ENCODE peak calls at places on chromosomes 1 and 21, in ten cellular contexts. D is K562, S is NB4, A is A549, C is H1, J is IMR-90, N is thyroid gland, G is lower leg skin, Q is Peyer's patch, P is uterus. H is an unnamed sample.

GRCh38 chr1:109089242-109090015 is 1.1 kb upstream of the TMEM167B start:
- DNase-seq in Q (no peak), A (peak), J (peak), S (peak), C (no peak), G (no peak), D (peak), N (peak), P (no peak), H (peak)

GRCh38 chr1:201590474-201590873 is 51.5 kb downstream of the NAV1 start:
- DNase-seq in A (no peak), S (no peak), D (no peak), C (no peak), G (no peak), N (no peak), Q (no peak), J (no peak), P (no peak), H (no peak)

GRCh38 chr1:213820362-213821149 is 167.2 kb upstream of the PROX1 start:
- DNase-seq in G (no peak), C (no peak), A (no peak), Q (no peak), J (no peak), P (no peak), S (no peak), D (no peak), N (peak), H (no peak)

GRCh38 chr21:30695956-30696355 is 22.6 kb downstream of the KRTAP21-3 start:
- DNase-seq in Q (no peak), P (no peak), D (no peak), A (no peak), G (no peak), S (no peak), C (no peak), J (no peak), N (no peak), H (no peak)

GRCh38 chr1:87155180-87155579 is 173.5 kb upstream of the LMO4 start:
- DNase-seq in N (no peak), D (no peak), C (no peak), Q (no peak), S (no peak), J (no peak), A (no peak), G (no peak), P (no peak), H (no peak)

GRCh38 chr1:53303175-53303574 is 24.7 kb downstream of the LRP8 start:
- DNase-seq in S (no peak), Q (no peak), D (no peak), P (no peak), C (no peak), A (no peak), N (no peak), G (no peak), J (no peak), H (no peak)

GRCh38 chr1:183569141-183569540 is 21.1 kb downstream of the NCF2 start:
- DNase-seq in C (no peak), N (no peak), G (no peak), Q (no peak), P (no peak), J (peak), A (peak), D (no peak), S (no peak), H (peak)

GRCh38 chr1:10916991-10917390 is 95.5 kb upstream of the TARDBP start:
- DNase-seq in G (no peak), C (no peak), Q (no peak), D (no peak), J (no peak), S (no peak), P (no peak), A (no peak), N (no peak), H (no peak)

GRCh38 chr21:24045775-24046215 is 1561.5 kb downstream of the MRPL39 start:
- DNase-seq in P (peak), A (no peak), C (no peak), D (no peak), S (peak), G (peak), N (peak), Q (peak), J (peak), H (peak)

GRCh38 chr1:91650764-91651163 is 150.1 kb downstream of the CDC7 start:
- DNase-seq in D (peak), P (peak), N (peak), S (no peak), G (peak), J (peak), Q (no peak), C (no peak), A (peak), H (peak)

GRCh38 chr1:115182012-115182715 is 92.9 kb upstream of the TSPAN2 start:
- DNase-seq in N (peak), Q (no peak), A (no peak), J (no peak), S (no peak), G (no peak), P (no peak), C (no peak), D (no peak), H (peak)

GRCh38 chr21:30129246-30129645 is 37.4 kb downstream of the CLDN17 start:
- DNase-seq in N (no peak), D (no peak), P (no peak), G (no peak), A (no peak), S (no peak), J (no peak), Q (no peak), C (no peak), H (no peak)

GRCh38 chr1:57796609-57797008 is 372.7 kb upstream of the DAB1 start:
- DNase-seq in S (peak), J (no peak), G (no peak), Q (no peak), D (no peak), N (no peak), A (no peak), C (no peak), P (no peak), H (peak)

GRCh38 chr1:226166341-226166740 is 20.2 kb downstream of the ACBD3 start:
- DNase-seq in G (no peak), P (no peak), A (no peak), S (no peak), J (no peak), Q (no peak), N (peak), D (no peak), C (no peak), H (no peak)

GRCh38 chr1:125080077-125080476 is 3895.3 kb downstream of the SRGAP2C start:
- DNase-seq in A (no peak), G (no peak), J (no peak), D (no peak), Q (no peak), P (no peak), N (no peak), C (no peak), S (peak), H (no peak)

GRCh38 chr1:201702936-201703335 is 126.0 kb upstream of the IPO9 start:
- DNase-seq in G (no peak), D (peak), S (no peak), Q (no peak), J (peak), N (peak), P (no peak), C (no peak), A (no peak), H (no peak)

GRCh38 chr1:158185770-158186705 is 5.3 kb downstream of the CD1D start:
- DNase-seq in P (no peak), Q (no peak), S (peak), C (peak), J (no peak), D (no peak), A (no peak), G (no peak), N (no peak), H (no peak)

GRCh38 chr1:87221008-87221407 is 107.7 kb upstream of the LMO4 start:
- DNase-seq in S (no peak), C (no peak), D (no peak), G (no peak), P (no peak), J (peak), Q (no peak), A (no peak), N (no peak), H (no peak)

GRCh38 chr1:171122299-171122698 is 31.6 kb downstream of the FMO3 start:
- DNase-seq in C (no peak), P (no peak), G (no peak), D (no peak), J (no peak), N (no peak), Q (no peak), A (no peak), S (no peak), H (no peak)

GRCh38 chr1:27341525-27342252 is at the start of gene SYTL1:
- DNase-seq in G (no peak), Q (peak), N (peak), C (no peak), J (peak), P (no peak), D (peak), A (peak), S (peak), H (peak)
- TF ChIP-seq POLR2A in G (no peak), Q (no peak), N (no peak), C (no peak), J (no peak), P (no peak), D (no peak), A (no peak), S (no peak), H (no peak)

GRCh38 chr21:46294647-46295176 is 8.6 kb downstream of the YBEY start:
- DNase-seq in P (no peak), A (no peak), C (no peak), D (peak), Q (no peak), N (no peak), S (peak), G (no peak), J (peak), H (peak)

GRCh38 chr21:46295177-46295711 is 9.1 kb downstream of the YBEY start:
- DNase-seq in N (no peak), J (peak), Q (no peak), P (no peak), D (peak), A (no peak), C (no peak), S (peak), G (no peak), H (peak)

GRCh38 chr21:46298083-46298412 is 11.9 kb downstream of the YBEY start:
- DNase-seq in G (no peak), N (no peak), J (no peak), Q (no peak), S (no peak), A (no peak), C (no peak), D (no peak), P (no peak), H (no peak)

GRCh38 chr21:46297311-46298082 is 11.4 kb downstream of the YBEY start:
- DNase-seq in C (no peak), A (no peak), G (no peak), N (peak), Q (no peak), S (no peak), D (no peak), P (no peak), J (no peak), H (no peak)

DNA sequence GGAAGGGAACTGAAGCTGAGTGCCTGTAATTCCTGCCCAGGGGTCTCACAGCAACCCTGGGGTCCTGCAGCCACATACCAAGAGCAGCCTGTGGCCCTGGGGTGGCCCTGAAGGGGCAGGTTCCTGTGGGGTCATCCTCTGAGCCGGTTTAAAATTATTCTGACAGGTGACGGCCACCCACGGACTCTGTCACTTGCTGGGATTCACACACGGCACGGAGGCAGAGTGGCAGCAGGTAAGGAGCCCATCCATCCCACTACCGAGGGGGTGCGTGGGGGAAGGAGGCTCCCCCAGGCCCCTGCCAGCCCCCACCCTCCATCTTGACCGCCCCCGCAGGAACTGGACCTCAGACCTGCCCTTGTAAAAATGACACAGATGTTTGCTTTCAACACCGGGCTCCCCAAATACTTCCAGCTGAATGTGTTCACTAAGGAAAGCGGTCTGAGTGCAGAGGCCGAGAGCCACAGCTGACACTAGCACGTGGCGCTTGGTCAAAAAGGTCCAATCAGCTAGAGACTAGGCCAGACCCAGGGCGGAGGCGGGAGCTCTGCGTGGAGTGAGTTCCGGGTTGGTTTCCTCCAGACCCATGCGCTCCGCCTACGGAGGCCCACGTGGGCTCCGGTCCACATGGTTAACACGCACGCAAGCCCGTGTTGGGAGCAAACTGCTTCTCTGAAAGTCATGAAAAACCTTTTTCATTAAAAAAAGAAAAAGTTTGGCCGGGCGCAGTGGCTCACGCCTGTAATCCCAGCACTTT is 10.0 kb downstream of the YBEY start:
- DNase-seq in C (no peak), Q (peak), J (peak), G (peak), N (peak), D (peak), A (no peak), P (peak), S (peak), H (no peak)
- TF ChIP-seq POLR2A in C (no peak), Q (no peak), J (no peak), G (no peak), N (no peak), D (no peak), A (no peak), P (no peak), S (no peak), H (no peak)

GRCh38 chr1:153534226-153534932 is 1.4 kb downstream of the S100A6 start:
- DNase-seq in P (peak), C (no peak), N (no peak), J (peak), Q (no peak), S (no peak), A (peak), G (peak), D (no peak), H (no peak)

GRCh38 chr1:153537376-153537730 is 1.6 kb upstream of the S100A6 start:
- DNase-seq in P (no peak), N (no peak), G (no peak), J (no peak), D (no peak), C (no peak), S (no peak), A (no peak), Q (no peak), H (no peak)

GRCh38 chr1:153534933-153535663 is 693 bp downstream of the S100A6 start:
- DNase-seq in J (no peak), C (no peak), S (peak), N (peak), Q (peak), A (peak), G (peak), P (peak), D (no peak), H (no peak)

GRCh38 chr1:153536618-153537375 is 1.0 kb upstream of the S100A6 start:
- DNase-seq in A (no peak), J (no peak), N (peak), P (no peak), G (peak), C (no peak), Q (no peak), D (no peak), S (no peak), H (no peak)

GRCh38 chr1:153535664-153536585 is at the start of gene S100A6:
- DNase-seq in C (no peak), N (peak), G (peak), D (no peak), P (peak), J (peak), S (peak), A (peak), Q (peak), H (peak)
- TF ChIP-seq POLR2A in C (no peak), N (peak), G (peak), D (no peak), P (peak), J (peak), S (peak), A (peak), Q (peak), H (peak)

GRCh38 chr1:32204943-32205361 is 519 bp upstream of the IQCC start:
- DNase-seq in G (no peak), Q (no peak), A (no peak), N (no peak), C (no peak), P (peak), D (peak), S (no peak), J (no peak), H (no peak)

GRCh38 chr1:32208463-32208862 is 426 bp upstream of the DCDC2B start:
- DNase-seq in D (no peak), S (no peak), G (no peak), J (no peak), C (no peak), P (no peak), Q (no peak), A (no peak), N (no peak), H (no peak)

GRCh38 chr1:32201011-32201855 is 838 bp downstream of the CCDC28B start:
- DNase-seq in J (peak), P (peak), D (peak), Q (peak), C (no peak), N (peak), S (peak), G (peak), A (no peak), H (no peak)

GRCh38 chr1:32208891-32209309 is at the start of gene DCDC2B:
- DNase-seq in J (peak), N (peak), S (no peak), C (no peak), A (no peak), G (peak), Q (no peak), D (no peak), P (peak), H (peak)

GRCh38 chr1:32205401-32206370 is at the start of gene IQCC:
- DNase-seq in Q (peak), D (peak), G (peak), C (peak), J (peak), N (peak), P (peak), A (peak), S (peak), H (peak)
- TF ChIP-seq POLR2A in Q (peak), D (peak), G (no peak), C (no peak), J (peak), N (peak), P (peak), A (peak), S (peak), H (peak)

GRCh38 chr1:8525291-8526275 is 207.7 kb downstream of the SLC45A1 start:
- DNase-seq in J (peak), A (peak), P (peak), S (peak), G (peak), D (peak), C (peak), N (peak), Q (peak), H (peak)
- TF ChIP-seq POLR2A in J (peak), A (no peak), P (peak), S (peak), G (no peak), D (no peak), C (peak), N (no peak), Q (no peak), H (peak)

GRCh38 chr1:156121441-156121840 is 6.9 kb downstream of the LMNA start:
- DNase-seq in S (no peak), D (no peak), A (no peak), G (no peak), N (no peak), Q (no peak), J (no peak), P (peak), C (no peak), H (no peak)

GRCh38 chr1:156122519-156123355 is 8.2 kb downstream of the LMNA start:
- DNase-seq in G (peak), A (no peak), Q (no peak), S (no peak), D (peak), P (peak), N (peak), J (peak), C (no peak), H (peak)

GRCh38 chr1:156124557-156125483 is 10.3 kb downstream of the LMNA start:
- DNase-seq in J (no peak), G (peak), N (no peak), P (peak), S (peak), C (no peak), A (no peak), D (no peak), Q (no peak), H (no peak)

GRCh38 chr1:156122086-156122485 is 7.6 kb downstream of the LMNA start:
- DNase-seq in Q (no peak), G (no peak), N (no peak), J (no peak), S (no peak), C (no peak), D (no peak), A (no peak), P (no peak), H (no peak)

GRCh38 chr1:156123356-156124196 is 9.1 kb downstream of the LMNA start:
- DNase-seq in A (no peak), S (peak), J (peak), N (peak), Q (peak), P (peak), C (no peak), G (peak), D (peak), H (peak)
- TF ChIP-seq POLR2A in A (peak), S (no peak), J (peak), N (peak), Q (peak), P (peak), C (no peak), G (no peak), D (no peak), H (peak)

DNA sequence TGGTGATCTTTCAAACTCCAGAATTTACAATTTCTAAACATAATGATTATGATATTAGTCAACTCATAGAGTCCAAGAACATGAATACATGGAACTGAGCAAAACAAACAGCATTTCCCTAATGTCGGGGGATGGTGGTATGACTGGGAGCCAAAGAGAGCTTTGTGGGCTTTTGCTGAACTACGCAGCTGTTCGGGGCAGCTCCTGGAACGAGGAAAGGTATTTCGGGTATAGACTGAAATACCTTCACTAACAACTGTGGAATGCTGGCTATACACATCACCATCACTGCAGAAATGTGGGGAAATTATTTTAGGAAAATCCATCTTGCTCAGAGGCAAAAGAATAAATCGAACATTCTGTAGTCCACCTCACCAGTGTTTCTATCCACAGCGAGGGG is 30.2 kb upstream of the VPS26C start:
- DNase-seq in N (no peak), D (peak), G (no peak), J (no peak), S (no peak), A (no peak), P (no peak), C (no peak), Q (no peak), H (no peak)
- TF ChIP-seq POLR2A in N (no peak), D (no peak), G (no peak), J (no peak), S (no peak), A (no peak), P (no peak), C (no peak), Q (no peak), H (no peak)

GRCh38 chr1:113812661-113813135 is 422 bp upstream of the RSBN1 start:
- DNase-seq in D (peak), J (no peak), P (peak), S (no peak), C (no peak), A (no peak), G (no peak), N (peak), Q (peak), H (no peak)
- TF ChIP-seq POLR2A in D (peak), J (no peak), P (no peak), S (no peak), C (peak), A (no peak), G (no peak), N (no peak), Q (no peak), H (no peak)

GRCh38 chr1:173824315-173825081 is at the start of the genes CENPL and DARS2:
- DNase-seq in G (peak), P (peak), Q (peak), D (peak), C (peak), S (peak), N (peak), A (peak), J (peak), H (peak)
- TF ChIP-seq POLR2A in G (no peak), P (peak), Q (peak), D (peak), C (peak), S (peak), N (no peak), A (peak), J (peak), H (peak)

DNA sequence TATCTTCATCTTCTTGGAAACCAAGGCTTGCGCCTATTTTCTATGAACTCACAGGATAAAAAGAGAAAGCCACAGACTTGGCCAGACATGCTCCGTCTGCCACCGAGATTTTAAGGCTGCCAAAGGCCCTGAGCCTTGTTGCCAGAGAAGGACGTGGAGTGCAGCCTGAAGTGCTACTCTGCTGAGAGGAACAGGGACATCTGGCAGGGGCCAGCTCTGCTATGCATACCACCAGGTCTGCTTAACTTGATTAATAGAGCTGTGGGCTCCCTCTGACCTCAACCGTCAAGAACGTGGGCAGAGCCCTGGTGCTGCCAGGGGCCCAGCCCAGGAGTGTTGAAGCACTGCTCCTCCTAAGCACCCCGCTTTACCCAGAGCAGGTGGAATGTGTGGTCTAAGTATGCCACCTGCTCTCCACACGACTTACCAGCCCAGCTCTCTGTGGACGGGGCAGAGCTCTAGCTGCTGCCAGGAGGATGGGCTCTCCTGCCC is 10.5 kb downstream of the HCRTR1 start:
- DNase-seq in N (peak), C (no peak), S (no peak), J (no peak), D (no peak), Q (no peak), P (no peak), G (no peak), A (no peak), H (no peak)
- TF ChIP-seq POLR2A in N (no peak), C (no peak), S (no peak), J (no peak), D (no peak), Q (no peak), P (no peak), G (no peak), A (no peak), H (no peak)